ENCODE peak calls at places on chromosome 20, in nine cellular contexts. T is stimulated activated CD8-positive, alpha-beta memory T cell treated with anti-CD3 and anti-CD28 coated beads, Interleukin-4, amount 100 ng/mL, for 4 hours; B is activated T-helper 1 cell treated with anti-CD3 and anti-CD28 coated beads, Interleukin-12 subunit alpha, Interleukin-12 subunit beta, Interleukin-2, Interleukin-4 antibody, amounts not matched to agents 30 ng/mL and 10 ng/mL and 1 ng/mL, durations not matched to agents 14 hours and 24 hours and 36 hours; U is hypothalamus; M is naive thymus-derived CD8-positive, alpha-beta T cell; K is Caki2; X is SW480; Z is NT2/D1; A is iris pigment epithelial cell. I is an unnamed sample.

GRCh38 chr20:60869626-60870025 is 382.4 kb upstream of the CDH4 start:
- DNase-seq in A (no peak), M (no peak), T (no peak), U (no peak), Z (no peak), X (peak), K (no peak), B (no peak), I (no peak)

GRCh38 chr20:21511850-21512633 is 1.8 kb downstream of the NKX2-2 start:
- DNase-seq in B (no peak), K (no peak), M (no peak), U (no peak), X (no peak), A (no peak), T (no peak), Z (no peak), I (no peak)

GRCh38 chr20:41619360-41620115 is 1.4 kb upstream of the CHD6 start:
- DNase-seq in A (no peak), B (no peak), K (no peak), U (no peak), Z (no peak), T (no peak), X (no peak), M (peak), I (no peak)

GRCh38 chr20:20897922-20898321 is 185.5 kb upstream of the RALGAPA2 start:
- DNase-seq in B (no peak), K (no peak), X (no peak), A (no peak), U (no peak), M (no peak), Z (peak), T (no peak), I (no peak)

GRCh38 chr20:1401431-1401907 is 8.6 kb upstream of the FKBP1A start:
- DNase-seq in A (no peak), B (no peak), U (no peak), X (no peak), T (no peak), K (peak), Z (no peak), M (no peak), I (no peak)

GRCh38 chr20:44133424-44133823 is 53.6 kb downstream of the JPH2 start:
- DNase-seq in T (no peak), A (no peak), B (no peak), Z (no peak), K (no peak), M (no peak), U (no peak), X (no peak), I (no peak)

GRCh38 chr20:1204547-1204946 is 1.3 kb downstream of the C20orf202 start:
- DNase-seq in A (no peak), M (no peak), K (no peak), B (no peak), U (no peak), T (no peak), X (no peak), Z (no peak), I (no peak)

GRCh38 chr20:6562111-6562510 is 205.4 kb upstream of the BMP2 start:
- DNase-seq in U (no peak), T (no peak), A (peak), X (no peak), Z (no peak), M (no peak), K (peak), B (no peak), I (no peak)

GRCh38 chr20:35768731-35769664 is 2.8 kb upstream of the PHF20 start:
- DNase-seq in M (no peak), Z (peak), B (no peak), K (peak), X (peak), A (peak), U (peak), T (no peak), I (peak)

GRCh38 chr20:15240801-15241200 is 903.4 kb upstream of the FLRT3 start:
- DNase-seq in T (no peak), U (no peak), Z (no peak), X (no peak), K (no peak), B (no peak), A (peak), M (no peak), I (no peak)

I was measured in left cardiac atrium.